ENCODE peak calls at places on chromosomes 13 and 19, in ten cellular contexts. H is A549; J is stimulated activated CD8-positive, alpha-beta memory T cell treated with anti-CD3 and anti-CD28 coated beads, Interleukin-2, amount 100 ng/mL, for 48 hours; T is activated naive CD8-positive, alpha-beta T cell treated with anti-CD3 and anti-CD28 coated beads for 36 hours; K is astrocyte of the spinal cord; Y is H1; Q is GM19239; U is activated CD4-positive, CD25-positive, alpha-beta regulatory T cell; G is astrocyte; V is iPS DF 6.9. R is an unnamed sample.

GRCh38 chr19:18380843-18381242 is 5.1 kb upstream of the GDF15 start:
- DNase-seq in V (no peak), G (no peak), T (no peak), H (no peak), K (no peak), U (no peak), Q (no peak), J (no peak), Y (no peak), R (no peak)

GRCh38 chr13:76820759-76821158 is 65.4 kb downstream of the KCTD12 start:
- DNase-seq in T (no peak), H (no peak), G (no peak), U (no peak), K (no peak), Q (no peak), J (no peak), Y (no peak), V (no peak), R (no peak)

GRCh38 chr13:102846261-102847015 is 606 bp downstream of the ERCC5 start:
- DNase-seq in V (no peak), J (no peak), U (peak; percentile 14), Q (no peak), G (peak; percentile 18), Y (no peak), H (peak; percentile 5), T (peak; percentile 42), K (peak; percentile 39), R (peak; percentile 41)

GRCh38 chr19:44878119-44878865 is 12.8 kb upstream of the TOMM40 start:
- DNase-seq in V (no peak), H (no peak), G (no peak), T (no peak), Y (no peak), K (no peak), Q (no peak), U (no peak), J (no peak), R (no peak)

GRCh38 chr13:94305463-94305862 is 174.0 kb downstream of the DCT start:
- DNase-seq in T (no peak), Q (no peak), J (no peak), V (no peak), H (no peak), K (peak; percentile 76), U (no peak), Y (no peak), G (peak; percentile 83), R (no peak)

GRCh38 chr13:25281937-25282332 is 5.4 kb downstream of the MTMR6 start:
- DNase-seq in K (no peak), Q (no peak), H (no peak), G (no peak), Y (no peak), U (no peak), T (peak; percentile 24), J (no peak), V (no peak), R (no peak)

GRCh38 chr13:98557934-98558630 is 18.8 kb downstream of the STK24 start:
- DNase-seq in K (no peak), Q (no peak), J (no peak), G (peak; percentile 65), V (no peak), T (no peak), Y (no peak), U (no peak), H (no peak), R (no peak)

GRCh38 chr13:111065698-111066097 is 49.4 kb upstream of the ARHGEF7 start:
- DNase-seq in H (no peak), U (no peak), Y (no peak), Q (no peak), V (no peak), K (no peak), G (no peak), T (no peak), J (no peak), R (no peak)

GRCh38 chr19:11238041-11238440 is 1.4 kb upstream of the ANGPTL8 start:
- DNase-seq in Y (no peak), V (no peak), G (no peak), Q (no peak), T (no peak), J (no peak), K (no peak), U (no peak), H (no peak), R (no peak)

GRCh38 chr19:33473644-33474305 is 47.8 kb downstream of the PEPD start:
- DNase-seq in H (no peak), U (no peak), Y (no peak), V (no peak), J (no peak), Q (no peak), G (peak; percentile 73), K (peak; percentile 75), T (no peak), R (no peak)

GRCh38 chr19:43820098-43820860 is 6.8 kb upstream of the ZNF283 start:
- DNase-seq in U (no peak), V (no peak), Q (no peak), J (no peak), T (peak; percentile 31), Y (peak; percentile 44), K (peak; percentile 39), G (peak; percentile 35), H (peak; percentile 35), R (peak; percentile 49)

GRCh38 chr13:63184693-63185092 is 1769.0 kb upstream of the PCDH20 start:
- DNase-seq in U (no peak), Q (no peak), H (peak; percentile 0), V (peak; percentile 63), K (peak; percentile 87), T (no peak), J (no peak), G (peak; percentile 86), Y (peak; percentile 76), R (no peak)

GRCh38 chr13:84994582-84994981 is 804.6 kb downstream of the SLITRK6 start:
- DNase-seq in Q (no peak), U (no peak), G (peak; percentile 11), V (no peak), T (no peak), J (no peak), H (peak; percentile 2), Y (no peak), K (peak; percentile 13), R (no peak)

GRCh38 chr13:63088226-63088625 is 1672.6 kb upstream of the PCDH20 start:
- DNase-seq in Q (no peak), H (no peak), J (no peak), G (peak; percentile 50), U (no peak), V (no peak), T (no peak), K (peak; percentile 30), Y (no peak), R (no peak)

GRCh38 chr13:71368301-71368700 is 498.7 kb downstream of the DACH1 start:
- DNase-seq in Y (no peak), K (no peak), Q (no peak), J (no peak), U (no peak), H (no peak), V (no peak), T (no peak), G (no peak), R (no peak)

GRCh38 chr19:17873661-17874422 is 2.1 kb downstream of the SLC5A5 start:
- DNase-seq in U (peak; percentile 55), G (no peak), V (no peak), T (peak; percentile 68), H (peak; percentile 49), Q (peak; percentile 68), J (no peak), Y (no peak), K (no peak), R (peak; percentile 89)

GRCh38 chr19:11364935-11365334 is 9.5 kb upstream of the SWSAP1 start:
- DNase-seq in Q (no peak), U (no peak), T (no peak), K (no peak), J (no peak), H (no peak), G (no peak), V (no peak), Y (no peak), R (no peak)

GRCh38 chr19:13104848-13105646 is 2.4 kb upstream of the LYL1 start:
- DNase-seq in H (no peak), G (no peak), K (no peak), T (peak; percentile 40), U (no peak), Y (no peak), V (no peak), J (no peak), Q (no peak), R (peak; percentile 69)

GRCh38 chr13:111129465-111130110 is 14.5 kb downstream of the ARHGEF7 start:
- DNase-seq in V (no peak), K (no peak), J (no peak), U (no peak), G (no peak), H (no peak), Q (peak; percentile 58), Y (no peak), T (no peak), R (peak; percentile 75)

GRCh38 chr13:83877901-83878300 is 4.4 kb downstream of the SLITRK1 start:
- DNase-seq in H (no peak), K (no peak), Q (no peak), Y (no peak), J (no peak), U (no peak), G (no peak), T (no peak), V (no peak), R (no peak)

GRCh38 chr13:32284927-32285632 is 30.1 kb downstream of the ZAR1L start:
- DNase-seq in K (peak; percentile 85), U (no peak), J (no peak), H (no peak), T (no peak), Y (no peak), Q (no peak), V (no peak), G (peak; percentile 90), R (no peak)

GRCh38 chr13:58583961-58584360 is 952.4 kb downstream of the PCDH17 start:
- DNase-seq in U (no peak), T (no peak), Y (no peak), G (peak; percentile 31), J (no peak), K (peak; percentile 46), H (no peak), Q (no peak), V (no peak), R (no peak)

GRCh38 chr13:76029088-76029487 is 393.0 kb downstream of the LMO7 start:
- DNase-seq in J (no peak), H (no peak), Y (no peak), T (no peak), V (no peak), Q (no peak), K (no peak), U (no peak), G (no peak), R (no peak)

GRCh38 chr13:37412271-37412683 is 186.3 kb downstream of the POSTN start:
- DNase-seq in G (peak; percentile 83), J (no peak), U (no peak), K (no peak), H (no peak), Y (no peak), V (no peak), Q (no peak), T (no peak), R (no peak)

GRCh38 chr19:40617961-40618360 is 16.8 kb downstream of the LTBP4 start:
- DNase-seq in G (no peak), V (no peak), T (no peak), Y (no peak), U (no peak), H (no peak), Q (no peak), J (no peak), K (no peak), R (no peak)

GRCh38 chr19:37565370-37565669 is 29.3 kb downstream of the ZNF571 start:
- DNase-seq in Q (no peak), V (no peak), H (no peak), U (no peak), Y (no peak), T (no peak), K (no peak), G (no peak), J (no peak), R (no peak)

GRCh38 chr19:44684892-44685847 is 13.8 kb upstream of the CEACAM16 start:
- DNase-seq in U (no peak), T (peak; percentile 42), Q (no peak), K (peak; percentile 84), Y (no peak), J (no peak), V (no peak), H (peak; percentile 95), G (peak; percentile 96), R (no peak)

GRCh38 chr13:47241446-47241845 is 344.6 kb upstream of the HTR2A start:
- DNase-seq in V (no peak), H (no peak), G (no peak), U (no peak), T (no peak), Q (no peak), Y (no peak), J (no peak), K (no peak), R (no peak)

R was measured in GM13976.